ENCODE peak calls at places on chromosomes 16 and 17, in seven cellular contexts. Q is H9, V is H1, Z is neuronal stem cell, U is IMR-90, N is mesendoderm, L is trophoblast cell. K is an unnamed sample.

GRCh38 chr16:89863741-89864391 is 9.5 kb upstream of the TCF25 start:
- DNase-seq in Q (no peak), V (no peak), Z (no peak), U (peak; percentile 40), N (peak; percentile 52), L (peak; percentile 4), K (no peak)

GRCh38 chr16:75621170-75621477 is 2.0 kb downstream of the ADAT1 start:
- DNase-seq in Q (no peak), V (no peak), Z (no peak), U (peak; percentile 55), N (peak; percentile 56), L (no peak), K (peak; percentile 63)

GRCh38 chr16:87931504-87931903 is 4.8 kb downstream of the CA5A start:
- DNase-seq in Q (no peak), V (no peak), Z (no peak), U (no peak), N (no peak), L (no peak), K (peak; percentile 29)

GRCh38 chr17:38507921-38508569 is 79.8 kb downstream of the ARHGAP23 start:
- DNase-seq in Q (no peak), V (no peak), Z (no peak), U (no peak), N (no peak), L (no peak), K (no peak)

GRCh38 chr17:55421179-55421934 is at the start of gene MMD:
- DNase-seq in Q (no peak), V (peak; percentile 83), Z (peak; percentile 62), U (no peak), N (no peak), L (peak; percentile 51), K (no peak)

GRCh38 chr17:45692661-45693060 is 91.5 kb upstream of the CRHR1 start:
- DNase-seq in Q (no peak), V (no peak), Z (no peak), U (no peak), N (no peak), L (no peak), K (no peak)

GRCh38 chr16:89637379-89637778 is 20.1 kb downstream of the CHMP1A start:
- DNase-seq in Q (no peak), V (no peak), Z (no peak), U (no peak), N (no peak), L (no peak), K (no peak)

GRCh38 chr17:62955841-62956352 is 10.1 kb upstream of the TANC2 start:
- DNase-seq in Q (no peak), V (no peak), Z (no peak), U (no peak), N (no peak), L (no peak), K (no peak)

GRCh38 chr16:28610595-28611270 is 889 bp upstream of the SULT1A1 start:
- DNase-seq in Q (peak; percentile 55), V (no peak), Z (no peak), U (no peak), N (no peak), L (no peak), K (no peak)

GRCh38 chr17:42720996-42721583 is 23.8 kb downstream of the EZH1 start:
- DNase-seq in Q (no peak), V (no peak), Z (peak; percentile 33), U (peak; percentile 71), N (peak; percentile 67), L (peak; percentile 52), K (peak; percentile 73)

GRCh38 chr16:12930881-12931280 is 29.5 kb downstream of the SHISA9 start:
- DNase-seq in Q (no peak), V (no peak), Z (no peak), U (no peak), N (no peak), L (no peak), K (no peak)

GRCh38 chr16:12920739-12921138 is 19.3 kb downstream of the SHISA9 start:
- DNase-seq in Q (no peak), V (no peak), Z (no peak), U (no peak), N (no peak), L (no peak), K (no peak)

GRCh38 chr16:12927591-12927990 is 26.2 kb downstream of the SHISA9 start:
- DNase-seq in Q (no peak), V (no peak), Z (no peak), U (no peak), N (no peak), L (no peak), K (no peak)

DNA sequence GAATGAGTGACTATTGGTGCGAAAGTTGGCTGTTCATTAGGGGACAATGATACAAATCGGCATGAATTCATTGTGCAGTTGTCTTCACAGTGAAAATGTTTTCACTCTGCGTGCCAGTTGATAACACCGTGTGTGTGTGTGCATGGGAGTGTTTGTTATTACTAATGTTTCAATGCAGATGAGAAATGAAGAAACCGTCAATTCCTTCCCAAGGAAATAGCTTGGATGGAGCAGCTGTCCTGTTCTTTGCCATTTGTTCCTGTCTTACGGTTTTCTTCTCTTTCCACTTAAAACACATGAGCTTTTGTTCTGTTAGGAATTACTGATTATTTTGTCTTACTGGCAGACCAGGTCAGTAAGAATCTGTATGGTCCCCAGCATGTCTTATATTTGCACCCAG is 23.6 kb downstream of the SHISA9 start:
- DNase-seq in Q (no peak), V (no peak), Z (no peak), U (no peak), N (no peak), L (no peak), K (no peak)
- H3K23ac ChIP-seq in Q (no peak overlapping the region), V (no peak overlapping the region), Z (no peak overlapping the region), U (no peak overlapping the region), N (no peak overlapping the region), L (no peak overlapping the region), K (no peak overlapping the region)

DNA sequence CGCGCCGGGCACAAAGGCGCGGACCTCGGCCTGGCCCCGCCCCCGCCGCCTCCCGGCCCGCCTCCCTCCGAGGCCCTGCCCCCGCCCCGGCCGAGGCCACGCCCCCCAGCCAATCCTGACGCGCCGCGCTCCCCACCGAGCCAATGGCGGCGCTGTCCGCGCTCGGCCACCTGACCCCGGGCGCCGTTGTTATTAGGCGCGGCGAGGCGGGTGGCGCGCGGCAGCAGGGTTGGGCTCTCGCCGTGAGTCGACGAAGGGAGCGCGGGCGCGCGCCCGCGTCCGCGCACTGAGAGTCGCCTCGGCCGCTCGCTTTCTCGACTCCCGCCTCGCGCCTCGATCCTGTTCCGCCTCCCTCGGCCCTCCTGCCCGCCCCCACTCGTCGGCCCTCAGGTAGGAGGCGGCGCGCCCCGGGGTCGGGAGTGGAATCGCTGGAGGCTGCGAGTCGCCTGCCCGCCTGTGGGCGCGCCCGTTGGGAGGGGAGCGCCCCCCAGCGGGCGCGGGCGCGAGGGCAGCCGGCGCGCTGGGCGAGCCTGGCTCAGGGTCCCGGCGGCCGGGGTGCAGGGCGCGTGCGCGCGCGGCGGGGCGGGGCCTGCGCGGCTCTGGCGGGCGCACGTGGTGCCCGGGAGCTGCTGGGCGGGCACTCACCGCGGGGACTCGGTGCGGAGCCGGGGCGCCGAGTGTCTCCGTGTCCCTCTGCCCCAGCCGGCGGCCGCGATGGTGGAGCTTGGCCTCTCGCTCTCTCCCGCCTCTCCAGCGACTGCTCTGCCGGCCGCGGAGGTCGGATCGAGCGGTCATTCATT is 405 bp upstream of the CBLN1 start:
- DNase-seq in Q (peak; percentile 92), V (peak; percentile 96), Z (peak; percentile 98), U (peak; percentile 16), N (peak; percentile 97), L (peak; percentile 8), K (peak; percentile 26)
- H3K4ac ChIP-seq in Q (no peak overlapping the region), V (no peak overlapping the region), Z (no peak overlapping the region), U (no peak overlapping the region), N (no peak overlapping the region), L (no peak overlapping the region), K (no peak overlapping the region)

GRCh38 chr17:27819171-27819544 is 18.8 kb upstream of the NOS2 start:
- DNase-seq in Q (no peak), V (no peak), Z (no peak), U (no peak), N (no peak), L (no peak), K (no peak)

GRCh38 chr17:27821318-27821717 is 21.0 kb upstream of the NOS2 start:
- DNase-seq in Q (no peak), V (no peak), Z (no peak), U (no peak), N (no peak), L (no peak), K (no peak)

GRCh38 chr17:27824176-27824575 is 23.8 kb upstream of the NOS2 start:
- DNase-seq in Q (no peak), V (no peak), Z (no peak), U (no peak), N (no peak), L (no peak), K (no peak)

GRCh38 chr17:27825459-27825858 is 25.1 kb upstream of the NOS2 start:
- DNase-seq in Q (no peak), V (no peak), Z (no peak), U (no peak), N (no peak), L (no peak), K (no peak)

DNA sequence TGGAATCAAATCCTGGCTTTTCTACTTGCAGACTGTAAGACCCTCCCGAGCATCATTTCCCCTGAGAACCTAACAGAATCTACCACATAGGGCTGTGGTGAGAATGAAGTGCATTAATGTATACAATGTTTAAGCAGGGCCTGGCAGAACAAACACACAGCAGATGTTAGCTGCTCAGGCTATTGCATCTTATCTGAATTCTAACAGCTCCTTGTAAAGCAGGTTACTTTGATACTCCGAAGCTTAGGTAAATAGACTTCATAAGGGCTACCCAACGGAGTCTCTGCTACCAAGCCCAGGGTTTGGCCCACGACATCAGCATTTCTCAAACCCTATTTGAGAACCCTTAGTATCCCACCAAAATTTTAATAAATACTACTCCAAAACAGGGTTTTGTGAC is 24.4 kb upstream of the NOS2 start:
- DNase-seq in Q (no peak), V (no peak), Z (no peak), U (no peak), N (no peak), L (no peak), K (no peak)
- H3K23ac ChIP-seq in Q (no peak overlapping the region), V (no peak overlapping the region), Z (no peak overlapping the region), U (no peak overlapping the region), N (no peak overlapping the region), L (no peak overlapping the region), K (no peak overlapping the region)

GRCh38 chr16:81324808-81325207 is 10.0 kb downstream of the GAN start:
- DNase-seq in Q (no peak), V (no peak), Z (no peak), U (no peak), N (no peak), L (no peak), K (no peak)
- H3K4ac ChIP-seq in Q (no peak overlapping the region), V (no peak overlapping the region), Z (no peak overlapping the region), U (no peak overlapping the region), N (no peak overlapping the region), L (no peak overlapping the region), K (no peak overlapping the region)

GRCh38 chr16:86601356-86601755 is 23.0 kb downstream of the FOXL1 start:
- DNase-seq in Q (no peak), V (no peak), Z (no peak), U (no peak), N (no peak), L (no peak), K (no peak)

GRCh38 chr16:86602521-86602920 is 24.2 kb downstream of the FOXL1 start:
- DNase-seq in Q (no peak), V (no peak), Z (no peak), U (no peak), N (peak; percentile 45), L (no peak), K (no peak)

GRCh38 chr16:86605950-86606349 is 27.6 kb downstream of the FOXL1 start:
- DNase-seq in Q (no peak), V (no peak), Z (no peak), U (no peak), N (no peak), L (no peak), K (no peak)

GRCh38 chr16:86608301-86608747 is 30.0 kb downstream of the FOXL1 start:
- DNase-seq in Q (no peak), V (no peak), Z (no peak), U (peak; percentile 49), N (no peak), L (no peak), K (peak; percentile 97)

GRCh38 chr16:86604436-86605220 is 26.3 kb downstream of the FOXL1 start:
- DNase-seq in Q (no peak), V (no peak), Z (no peak), U (no peak), N (no peak), L (no peak), K (no peak)
- H3K23ac ChIP-seq in Q (no peak overlapping the region), V (no peak overlapping the region), Z (no peak overlapping the region), U (no peak overlapping the region), N (no peak overlapping the region), L (no peak overlapping the region), K (no peak overlapping the region)